ENCODE peak calls at places on chromosome 16, in five cellular contexts. One of them, this sample, is unnamed.

GRCh38 chr16:48252013-48252412 is 4.7 kb upstream of the ABCC11 start:
- DNase-seq in tibial nerve: no peak
- DNase-seq in A549: no peak
- DNase-seq in prostate gland: no peak
- DNase-seq in K562: no peak
- DNase-seq in this sample: no peak

GRCh38 chr16:8489580-8489979 is 100.7 kb downstream of the TMEM114 start:
- DNase-seq in tibial nerve: no peak
- DNase-seq in A549: no peak
- DNase-seq in prostate gland: no peak
- DNase-seq in K562: no peak
- DNase-seq in this sample: no peak

GRCh38 chr16:87246269-87247065 is 70.7 kb downstream of the C16orf95 start:
- DNase-seq in tibial nerve: no peak
- DNase-seq in A549: no peak
- DNase-seq in prostate gland: no peak
- DNase-seq in K562: no peak
- DNase-seq in this sample: no peak

GRCh38 chr16:87471278-87472141 is 21.3 kb downstream of the ZCCHC14 start:
- DNase-seq in tibial nerve: no peak
- DNase-seq in A549: no peak
- DNase-seq in prostate gland: no peak
- DNase-seq in K562: no peak
- DNase-seq in this sample: peak; percentile 60

GRCh38 chr16:2008631-2009301 is 855 bp downstream of the ZNF598 start:
- DNase-seq in tibial nerve: no peak
- DNase-seq in A549: no peak
- DNase-seq in prostate gland: no peak
- DNase-seq in K562: peak; percentile 51
- DNase-seq in this sample: no peak

GRCh38 chr16:75226550-75227360 is 8.0 kb downstream of the CTRB1 start:
- DNase-seq in tibial nerve: no peak
- DNase-seq in A549: no peak
- DNase-seq in prostate gland: no peak
- DNase-seq in K562: no peak
- DNase-seq in this sample: no peak

GRCh38 chr16:13982446-13982845 is 62.5 kb downstream of the ERCC4 start:
- DNase-seq in tibial nerve: no peak
- DNase-seq in A549: no peak
- DNase-seq in prostate gland: no peak
- DNase-seq in K562: no peak
- DNase-seq in this sample: no peak

GRCh38 chr16:56101480-56101879 is 89.8 kb upstream of the GNAO1 start:
- DNase-seq in tibial nerve: no peak
- DNase-seq in A549: no peak
- DNase-seq in prostate gland: no peak
- DNase-seq in K562: no peak
- DNase-seq in this sample: no peak

GRCh38 chr16:88354229-88355092 is 28.3 kb upstream of the ZNF469 start:
- DNase-seq in tibial nerve: no peak
- DNase-seq in A549: no peak
- DNase-seq in prostate gland: no peak
- DNase-seq in K562: no peak
- DNase-seq in this sample: no peak

GRCh38 chr16:5468488-5468887 is 370.9 kb upstream of the EEF2KMT start:
- DNase-seq in tibial nerve: no peak
- DNase-seq in A549: no peak
- DNase-seq in prostate gland: no peak
- DNase-seq in K562: no peak
- DNase-seq in this sample: no peak

GRCh38 chr16:49855822-49856740 is at the start of gene ZNF423:
- DNase-seq in tibial nerve: no peak
- DNase-seq in A549: no peak
- DNase-seq in prostate gland: no peak
- DNase-seq in K562: no peak
- DNase-seq in this sample: no peak

GRCh38 chr16:31460582-31461002 is 1.3 kb downstream of the ARMC5 start:
- DNase-seq in tibial nerve: no peak
- DNase-seq in A549: peak; percentile 67
- DNase-seq in prostate gland: no peak
- DNase-seq in K562: no peak
- DNase-seq in this sample: no peak

GRCh38 chr16:89615596-89616090 is 2.2 kb downstream of the DPEP1 start:
- DNase-seq in tibial nerve: no peak
- DNase-seq in A549: no peak
- DNase-seq in prostate gland: no peak
- DNase-seq in K562: peak; percentile 56
- DNase-seq in this sample: peak; percentile 71

GRCh38 chr16:47732122-47732805 is 271.1 kb downstream of the PHKB start:
- DNase-seq in tibial nerve: no peak
- DNase-seq in A549: peak; percentile 28
- DNase-seq in prostate gland: no peak
- DNase-seq in K562: no peak
- DNase-seq in this sample: no peak

GRCh38 chr16:52912565-52913173 is 140.0 kb downstream of the CHD9NB start:
- DNase-seq in tibial nerve: peak; percentile 38
- DNase-seq in A549: peak; percentile 72
- DNase-seq in prostate gland: peak; percentile 56
- DNase-seq in K562: peak; percentile 48
- DNase-seq in this sample: peak; percentile 86

GRCh38 chr16:30984669-30985400 is at the start of gene HSD3B7:
- DNase-seq in tibial nerve: peak; percentile 91
- DNase-seq in A549: peak; percentile 80
- DNase-seq in prostate gland: peak; percentile 81
- DNase-seq in K562: peak; percentile 95
- DNase-seq in this sample: peak; percentile 82

GRCh38 chr16:4011225-4011939 is 104.9 kb downstream of the ADCY9 start:
- DNase-seq in tibial nerve: no peak
- DNase-seq in A549: no peak
- DNase-seq in prostate gland: no peak
- DNase-seq in K562: no peak
- DNase-seq in this sample: no peak

GRCh38 chr16:49158029-49158642 is 123.5 kb downstream of the CBLN1 start:
- DNase-seq in tibial nerve: no peak
- DNase-seq in A549: peak; percentile 21
- DNase-seq in prostate gland: no peak
- DNase-seq in K562: peak; percentile 47
- DNase-seq in this sample: no peak

GRCh38 chr16:89686520-89687091 is at the start of gene CDK10:
- DNase-seq in tibial nerve: peak; percentile 78
- DNase-seq in A549: peak; percentile 89
- DNase-seq in prostate gland: peak; percentile 86
- DNase-seq in K562: peak; percentile 98
- DNase-seq in this sample: peak; percentile 95

GRCh38 chr16:23952128-23953041 is 116.6 kb downstream of the PRKCB start:
- DNase-seq in tibial nerve: no peak
- DNase-seq in A549: no peak
- DNase-seq in prostate gland: no peak
- DNase-seq in K562: peak; percentile 85
- DNase-seq in this sample: no peak

GRCh38 chr16:3158498-3159314 is 23.9 kb downstream of the ZNF213 start:
- DNase-seq in tibial nerve: peak; percentile 86
- DNase-seq in A549: peak; percentile 94
- DNase-seq in prostate gland: peak; percentile 89
- DNase-seq in K562: peak; percentile 98
- DNase-seq in this sample: peak; percentile 96

GRCh38 chr16:64321881-64322280 is 800.0 kb downstream of the CDH11 start:
- DNase-seq in tibial nerve: no peak
- DNase-seq in A549: no peak
- DNase-seq in prostate gland: no peak
- DNase-seq in K562: no peak
- DNase-seq in this sample: no peak

GRCh38 chr16:70553645-70554044 is 30.0 kb downstream of the SF3B3 start:
- DNase-seq in tibial nerve: no peak
- DNase-seq in A549: no peak
- DNase-seq in prostate gland: no peak
- DNase-seq in K562: no peak
- DNase-seq in this sample: no peak

DNA sequence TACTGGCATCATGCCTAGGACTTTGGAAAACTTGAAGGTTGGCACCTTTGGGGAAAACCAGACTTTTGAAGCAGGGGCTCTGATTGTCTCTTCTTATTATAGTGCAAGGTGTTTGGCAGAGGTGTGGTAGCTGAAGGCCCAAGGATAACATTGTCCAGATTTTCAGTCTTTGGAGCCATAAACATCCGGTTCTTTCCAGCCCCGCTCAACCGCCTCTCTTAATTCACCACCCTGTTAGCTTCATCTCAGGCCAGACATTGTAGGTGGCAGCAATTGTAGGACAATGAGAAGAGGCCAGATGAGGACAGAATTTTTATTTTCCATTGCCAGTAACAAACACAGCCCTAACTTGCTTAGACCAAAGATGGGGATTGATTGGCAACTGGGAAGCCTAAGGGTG is 649.8 kb downstream of the MAF start:
- DNase-seq in tibial nerve: no peak
- DNase-seq in A549: no peak
- DNase-seq in prostate gland: no peak
- DNase-seq in K562: no peak
- DNase-seq in this sample: no peak
- TF ChIP-seq CTCF in tibial nerve: no peak
- TF ChIP-seq CTCF in A549: no peak
- TF ChIP-seq CTCF in prostate gland: no peak
- TF ChIP-seq CTCF in K562: no peak
- TF ChIP-seq CTCF in this sample: no peak

GRCh38 chr16:85908444-85908843 is 9.5 kb downstream of the IRF8 start:
- DNase-seq in tibial nerve: no peak
- DNase-seq in A549: no peak
- DNase-seq in prostate gland: no peak
- DNase-seq in K562: no peak
- DNase-seq in this sample: peak; percentile 54

GRCh38 chr16:85911531-85911930 is 12.6 kb downstream of the IRF8 start:
- DNase-seq in tibial nerve: no peak
- DNase-seq in A549: no peak
- DNase-seq in prostate gland: no peak
- DNase-seq in K562: no peak
- DNase-seq in this sample: no peak

GRCh38 chr16:85908889-85909584 is 10.1 kb downstream of the IRF8 start:
- DNase-seq in tibial nerve: no peak
- DNase-seq in A549: no peak
- DNase-seq in prostate gland: no peak
- DNase-seq in K562: no peak
- DNase-seq in this sample: no peak

GRCh38 chr16:85910854-85911247 is 11.9 kb downstream of the IRF8 start:
- DNase-seq in tibial nerve: no peak
- DNase-seq in A549: no peak
- DNase-seq in prostate gland: no peak
- DNase-seq in K562: no peak
- DNase-seq in this sample: no peak

GRCh38 chr16:85910073-85910853 is 11.3 kb downstream of the IRF8 start:
- DNase-seq in tibial nerve: no peak
- DNase-seq in A549: no peak
- DNase-seq in prostate gland: no peak
- DNase-seq in K562: no peak
- DNase-seq in this sample: peak; percentile 89
- TF ChIP-seq POLR2A in tibial nerve: no peak
- TF ChIP-seq POLR2A in A549: no peak
- TF ChIP-seq POLR2A in prostate gland: no peak
- TF ChIP-seq POLR2A in K562: no peak
- TF ChIP-seq POLR2A in this sample: no peak

GRCh38 chr16:10870137-10870776 is 6.7 kb upstream of the CIITA start:
- DNase-seq in tibial nerve: no peak
- DNase-seq in A549: no peak
- DNase-seq in prostate gland: no peak
- DNase-seq in K562: no peak
- DNase-seq in this sample: no peak
- H3K4me1 ChIP-seq in tibial nerve: peaks cover 34% of the 10 kb centered on the region
- H3K4me1 ChIP-seq in A549: no peaks in the 10 kb centered on the region
- H3K4me1 ChIP-seq in prostate gland: no peaks in the 10 kb centered on the region
- H3K4me1 ChIP-seq in K562: no peaks in the 10 kb centered on the region
- H3K4me1 ChIP-seq in this sample: peaks cover 39% of the 10 kb centered on the region

GRCh38 chr16:85238233-85238647 is 126.0 kb upstream of the CIBAR2 start:
- DNase-seq in tibial nerve: peak; percentile 87
- DNase-seq in A549: no peak
- DNase-seq in prostate gland: no peak
- DNase-seq in K562: no peak
- DNase-seq in this sample: no peak
- TF ChIP-seq CTCF in tibial nerve: peak; percentile 19
- TF ChIP-seq CTCF in A549: no peak
- TF ChIP-seq CTCF in prostate gland: peak; percentile 6
- TF ChIP-seq CTCF in K562: no peak
- TF ChIP-seq CTCF in this sample: no peak

This sample was measured in Peyer's patch.